ENCODE peak calls at places on chromosomes 2 and 18, in five cellular contexts. F is WTC11, X is HepG2, D is GM12878, B is K562. C is an unnamed sample.

GRCh38 chr2:136247204-136247990 is 129.4 kb upstream of the CXCR4 start:
- DNase-seq in F (no peak), X (no peak), D (no peak), B (no peak), C (no peak)

GRCh38 chr18:13570856-13571495 is 155.4 kb downstream of the FAM210A start:
- DNase-seq in F (no peak), X (no peak), D (no peak), B (no peak), C (no peak)

GRCh38 chr2:41933585-41934322 is 114.1 kb upstream of the PKDCC start:
- DNase-seq in F (no peak), X (no peak), D (no peak), B (no peak), C (no peak)

GRCh38 chr2:28618221-28619141 is 122.6 kb downstream of the PLB1 start:
- DNase-seq in F (no peak), X (peak; percentile 75), D (no peak), B (no peak), C (no peak)

GRCh38 chr2:62474173-62474572 is 31.8 kb downstream of the TMEM17 start:
- DNase-seq in F (no peak), X (no peak), D (no peak), B (no peak), C (no peak)

GRCh38 chr2:41698787-41699422 is 348.9 kb upstream of the PKDCC start:
- DNase-seq in F (peak; percentile 78), X (no peak), D (no peak), B (peak; percentile 31), C (peak; percentile 21)

GRCh38 chr2:238814815-238815214 is 33.1 kb upstream of the TWIST2 start:
- DNase-seq in F (no peak), X (no peak), D (no peak), B (no peak), C (no peak)

GRCh38 chr2:12168354-12169059 is 422.1 kb downstream of the LPIN1 start:
- DNase-seq in F (no peak), X (no peak), D (no peak), B (no peak), C (no peak)

GRCh38 chr18:53792762-53793161 is 431.7 kb downstream of the MBD2 start:
- DNase-seq in F (no peak), X (no peak), D (no peak), B (no peak), C (no peak)

GRCh38 chr2:37226863-37227262 is 4.5 kb downstream of the CEBPZ start:
- DNase-seq in F (no peak), X (no peak), D (no peak), B (no peak), C (no peak)

GRCh38 chr2:241886840-241887447 is 17.4 kb downstream of the RTP5 start:
- DNase-seq in F (no peak), X (no peak), D (no peak), B (no peak), C (no peak)

GRCh38 chr2:234763051-234763909 is 188.5 kb upstream of the SH3BP4 start:
- DNase-seq in F (no peak), X (peak; percentile 86), D (no peak), B (no peak), C (no peak)

GRCh38 chr18:59994357-59994756 is 94.6 kb downstream of the PMAIP1 start:
- DNase-seq in F (no peak), X (no peak), D (no peak), B (no peak), C (no peak)

GRCh38 chr2:140023291-140023690 is 1243.1 kb upstream of the NXPH2 start:
- DNase-seq in F (no peak), X (no peak), D (no peak), B (no peak), C (no peak)

GRCh38 chr2:64108842-64109241 is 35.4 kb downstream of the PELI1 start:
- DNase-seq in F (no peak), X (no peak), D (no peak), B (no peak), C (no peak)

GRCh38 chr2:158232476-158232875 is 130.8 kb downstream of the UPP2 start:
- DNase-seq in F (no peak), X (peak; percentile 88), D (no peak), B (peak; percentile 13), C (no peak)

GRCh38 chr2:214127178-214127970 is 283.5 kb upstream of the VWC2L start:
- DNase-seq in F (no peak), X (no peak), D (no peak), B (no peak), C (no peak)

GRCh38 chr2:20351555-20352229 is 1.0 kb upstream of the PUM2 start:
- DNase-seq in F (no peak), X (peak; percentile 90), D (no peak), B (no peak), C (no peak)

GRCh38 chr18:49880656-49881055 is 67.3 kb upstream of the ACAA2 start:
- DNase-seq in F (no peak), X (no peak), D (no peak), B (peak; percentile 19), C (no peak)

GRCh38 chr2:158745067-158745865 is 49.9 kb upstream of the DAPL1 start:
- DNase-seq in F (peak; percentile 66), X (peak; percentile 64), D (no peak), B (peak; percentile 32), C (peak; percentile 7)

GRCh38 chr2:46984642-46985476 is 69.3 kb upstream of the MCFD2 start:
- DNase-seq in F (no peak), X (no peak), D (peak; percentile 79), B (peak; percentile 35), C (no peak)

GRCh38 chr2:125745514-125745913 is 910.4 kb upstream of the GYPC start:
- DNase-seq in F (peak; percentile 29), X (peak; percentile 49), D (peak; percentile 11), B (peak; percentile 8), C (peak; percentile 62)

GRCh38 chr2:182509-183122 is 81.2 kb downstream of the SH3YL1 start:
- DNase-seq in F (no peak), X (no peak), D (no peak), B (no peak), C (no peak)

GRCh38 chr2:177882501-177882900 is 190.1 kb downstream of the PDE11A start:
- DNase-seq in F (no peak), X (no peak), D (no peak), B (no peak), C (no peak)

DNA sequence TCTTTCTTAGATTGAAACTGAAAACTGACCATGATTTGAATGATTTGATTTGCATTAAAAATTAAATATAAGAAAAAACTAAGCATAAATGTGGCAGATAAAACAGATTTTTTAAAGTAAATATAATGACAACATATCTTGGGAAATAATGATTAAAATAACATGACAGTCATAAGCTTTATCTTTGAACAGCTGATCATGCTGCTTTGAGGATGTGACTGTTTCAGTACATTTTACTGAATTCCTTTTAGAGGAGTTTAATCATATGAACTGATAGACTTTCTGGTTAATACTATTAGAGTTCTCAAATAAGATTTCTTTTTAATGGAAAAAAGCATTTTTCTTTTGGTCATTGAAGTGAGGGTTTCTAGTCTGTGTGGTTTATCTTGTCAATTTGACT is 262.3 kb downstream of the PTGR3 start:
- DNase-seq in F (no peak), X (no peak), D (no peak), B (no peak), C (no peak)
- TF ChIP-seq ATF2 in F (no peak), X (no peak), D (no peak), B (no peak), C (no peak)

GRCh38 chr2:229832499-229832898 is 89.3 kb downstream of the TRIP12 start:
- DNase-seq in F (no peak), X (no peak), D (peak; percentile 15), B (no peak), C (no peak)
- TF ChIP-seq ATF2 in F (no peak), X (no peak), D (no peak), B (no peak), C (no peak)

GRCh38 chr2:143128681-143129580 is at the start of gene ARHGAP15:
- DNase-seq in F (no peak), X (no peak), D (peak; percentile 85), B (peak; percentile 3), C (no peak)
- TF ChIP-seq ATF2 in F (no peak), X (no peak), D (peak; percentile 89), B (no peak), C (no peak)

GRCh38 chr2:69998761-69999160 is 37.3 kb upstream of the ASPRV1 start:
- DNase-seq in F (no peak), X (no peak), D (no peak), B (peak; percentile 4), C (no peak)
- TF ChIP-seq ATF2 in F (no peak), X (no peak), D (no peak), B (no peak), C (no peak)

DNA sequence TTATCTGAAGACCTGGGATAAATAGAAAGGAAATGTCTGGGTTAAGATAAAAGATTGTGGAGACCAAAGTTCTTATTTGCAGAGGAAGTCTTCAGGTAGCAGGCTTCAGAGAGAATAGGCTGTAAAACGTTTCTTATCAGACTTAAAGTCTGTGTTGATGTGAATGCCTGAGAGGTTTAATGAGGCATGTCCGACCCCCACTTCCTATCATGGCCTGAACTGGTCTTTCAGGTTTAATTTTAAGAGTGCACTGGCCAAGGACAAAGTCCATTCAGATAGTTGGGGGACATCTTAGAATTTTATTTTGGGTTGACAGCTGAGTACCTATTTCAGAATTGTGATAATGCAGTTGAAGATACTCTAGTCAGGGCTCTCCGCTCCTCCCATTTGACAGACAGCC is 92.1 kb downstream of the ATL2 start:
- DNase-seq in F (no peak), X (no peak), D (no peak), B (no peak), C (no peak)
- TF ChIP-seq ATF2 in F (no peak), X (no peak), D (no peak), B (no peak), C (no peak)

GRCh38 chr2:18630941-18631340 is 41.6 kb upstream of the NT5C1B start:
- DNase-seq in F (no peak), X (no peak), D (no peak), B (no peak), C (no peak)

GRCh38 chr2:18626958-18627650 is 37.7 kb upstream of the NT5C1B start:
- DNase-seq in F (no peak), X (no peak), D (no peak), B (no peak), C (no peak)

GRCh38 chr2:18630541-18630940 is 41.2 kb upstream of the NT5C1B start:
- DNase-seq in F (no peak), X (no peak), D (no peak), B (no peak), C (no peak)

GRCh38 chr2:18626256-18626668 is 36.9 kb upstream of the NT5C1B start:
- DNase-seq in F (no peak), X (no peak), D (no peak), B (no peak), C (no peak)

GRCh38 chr2:18630101-18630500 is 40.7 kb upstream of the NT5C1B start:
- DNase-seq in F (no peak), X (no peak), D (no peak), B (no peak), C (no peak)
- TF ChIP-seq ATF2 in F (no peak), X (no peak), D (no peak), B (no peak), C (no peak)